ENCODE peak calls at places on chromosomes 11 and 22, in four cellular contexts. A, E, F and Y are unnamed samples.

GRCh38 chr11:100837294-100837693 is 150.2 kb downstream of the ARHGAP42 start:
- DNase-seq in E (no peak), F (no peak), A (no peak), Y (no peak)

GRCh38 chr11:63879598-63879997 is 37.4 kb downstream of the RCOR2 start:
- DNase-seq in E (no peak), A (no peak), F (no peak), Y (no peak)

GRCh38 chr11:125305346-125305745 is 140.8 kb downstream of the PKNOX2 start:
- DNase-seq in E (no peak), F (no peak), A (no peak), Y (no peak)

GRCh38 chr11:60056349-60056969 is at the start of gene MS4A3:
- DNase-seq in A (no peak), E (no peak), F (peak; percentile 76), Y (no peak)

GRCh38 chr11:119369035-119369925 is 12.2 kb downstream of the USP2 start:
- DNase-seq in E (peak; percentile 50), A (no peak), F (no peak), Y (no peak)

GRCh38 chr11:46006418-46007070 is 84.1 kb downstream of the LARGE2 start:
- DNase-seq in A (peak; percentile 67), E (peak; percentile 71), F (peak; percentile 87), Y (peak; percentile 37)

GRCh38 chr11:70428701-70429427 is 30.5 kb downstream of the CTTN start:
- DNase-seq in E (no peak), A (no peak), F (no peak), Y (no peak)

GRCh38 chr22:46542011-46542985 is 4.9 kb upstream of the CELSR1 start:
- DNase-seq in F (peak; percentile 52), E (peak; percentile 45), A (peak; percentile 87), Y (peak; percentile 21)

GRCh38 chr11:64078294-64078693 is 42.6 kb downstream of the FLRT1 start:
- DNase-seq in A (no peak), F (no peak), E (no peak), Y (no peak)

GRCh38 chr11:108698844-108699642 is 34.2 kb downstream of the DDX10 start:
- DNase-seq in E (no peak), F (no peak), A (no peak), Y (peak; percentile 45)

GRCh38 chr11:109512680-109513079 is 90.7 kb downstream of the C11orf87 start:
- DNase-seq in A (no peak), E (no peak), F (no peak), Y (no peak)

GRCh38 chr22:37442537-37442936 is 15.3 kb upstream of the ELFN2 start:
- DNase-seq in A (no peak), E (peak; percentile 18), F (no peak), Y (no peak)

GRCh38 chr22:50274311-50274710 is 4.1 kb upstream of the MAPK11 start:
- DNase-seq in E (peak; percentile 44), A (peak; percentile 63), F (peak; percentile 64), Y (no peak)

GRCh38 chr11:124113890-124114289 is 1.4 kb upstream of the VWA5A start:
- DNase-seq in F (no peak), E (no peak), A (no peak), Y (no peak)

GRCh38 chr11:64593156-64594105 is 2.4 kb downstream of the SLC22A12 start:
- DNase-seq in A (no peak), E (no peak), F (no peak), Y (no peak)

GRCh38 chr11:36532908-36533601 is 23.0 kb upstream of the TRAF6 start:
- DNase-seq in E (no peak), A (no peak), F (no peak), Y (no peak)

GRCh38 chr22:30869996-30870395 is 98.6 kb downstream of the MORC2 start:
- DNase-seq in F (no peak), A (no peak), E (no peak), Y (no peak)

GRCh38 chr11:104556606-104557301 is 341.5 kb downstream of the CASP12 start:
- DNase-seq in A (no peak), E (no peak), F (no peak), Y (no peak)

GRCh38 chr22:41022470-41023298 is 69.7 kb upstream of the EP300 start:
- DNase-seq in F (peak; percentile 80), E (peak; percentile 79), A (peak; percentile 89), Y (peak; percentile 24)

GRCh38 chr11:111064118-111064517 is 181.4 kb upstream of the POU2AF2 start:
- DNase-seq in E (no peak), A (no peak), F (no peak), Y (no peak)

GRCh38 chr22:50030315-50031188 is 18.0 kb upstream of the IL17REL start:
- DNase-seq in A (peak; percentile 82), E (peak; percentile 44), F (peak; percentile 84), Y (no peak)

GRCh38 chr11:128473631-128474030 is 113.7 kb downstream of the ETS1 start:
- DNase-seq in A (no peak), E (no peak), F (no peak), Y (peak; percentile 51)

GRCh38 chr11:17716807-17717206 is 2.6 kb upstream of the MYOD1 start:
- DNase-seq in E (no peak), F (peak; percentile 9), A (no peak), Y (no peak)

GRCh38 chr11:2229713-2230297 is 40.6 kb downstream of the ASCL2 start:
- DNase-seq in E (no peak), A (no peak), F (no peak), Y (no peak)

GRCh38 chr11:61737636-61738386 is 14.6 kb upstream of the MYRF start:
- DNase-seq in F (no peak), A (no peak), E (no peak), Y (no peak)

GRCh38 chr11:76207642-76208378 is 1.5 kb upstream of the WNT11 start:
- DNase-seq in A (peak; percentile 90), E (peak; percentile 42), F (peak; percentile 87), Y (no peak)

GRCh38 chr11:64619811-64620285 is 28.8 kb downstream of the SLC22A12 start:
- DNase-seq in A (peak; percentile 33), E (peak; percentile 41), F (peak; percentile 71), Y (no peak)

GRCh38 chr11:120121336-120121735 is 16.6 kb downstream of the TRIM29 start:
- DNase-seq in A (no peak), E (no peak), F (no peak), Y (no peak)

DNA sequence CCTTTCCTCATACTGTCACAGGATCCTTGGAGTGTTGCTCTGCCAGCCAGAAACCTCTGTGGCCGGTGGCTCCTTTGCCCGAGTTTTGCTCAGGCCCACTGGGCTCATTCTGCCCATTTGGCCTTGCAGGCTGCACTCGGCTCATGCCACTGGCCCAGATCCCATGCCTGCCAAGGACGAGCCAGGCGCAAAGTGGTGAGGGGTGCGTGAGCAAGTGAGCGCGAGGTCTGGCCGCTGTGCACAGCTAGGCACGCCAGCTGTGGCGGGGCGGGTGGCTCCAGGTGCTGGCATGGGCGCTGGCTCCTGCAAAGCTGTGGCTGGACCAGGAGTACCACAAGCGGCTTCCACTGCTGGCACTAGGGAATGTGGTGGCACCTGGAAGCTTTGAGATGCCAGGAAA is 2.8 kb upstream of the RNF141 start:
- DNase-seq in F (no peak), E (no peak), A (no peak), Y (no peak)
- TF ChIP-seq TARDBP in F (no peak), E (no peak), A (no peak), Y (no peak)

DNA sequence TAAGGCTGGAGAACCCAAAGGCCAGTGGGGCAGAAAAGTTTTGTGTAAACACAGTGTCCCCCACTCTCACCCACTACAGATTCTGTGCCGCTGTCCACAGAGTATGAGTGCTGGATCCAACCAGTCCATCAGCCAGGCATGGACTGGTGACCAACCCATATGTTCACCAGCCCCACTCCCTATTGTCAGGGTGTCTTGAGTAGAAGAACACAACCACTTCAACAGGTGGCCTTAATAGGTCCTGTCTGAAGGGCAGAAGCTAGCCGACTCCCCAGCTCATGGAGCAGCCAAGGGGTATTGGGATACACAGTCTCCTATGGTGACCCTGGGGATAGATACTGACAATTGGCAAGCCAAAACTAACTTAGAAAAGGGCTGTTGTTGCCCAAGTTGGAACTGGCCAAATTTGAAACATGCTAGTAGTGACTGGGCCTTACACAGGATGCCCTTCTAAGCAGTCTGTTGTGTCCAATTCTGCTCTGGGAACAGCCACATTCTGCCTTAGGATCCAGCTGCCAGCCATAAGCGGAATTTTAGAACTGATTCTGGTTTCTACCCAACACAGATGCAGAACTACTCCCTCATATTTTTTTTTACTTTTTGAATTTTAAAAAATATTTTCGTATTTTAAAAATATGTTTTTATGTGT is 19.8 kb upstream of the PGM2L1 start:
- DNase-seq in F (no peak), E (no peak), A (no peak), Y (no peak)
- TF ChIP-seq TARDBP in F (no peak), E (no peak), A (no peak), Y (no peak)

GRCh38 chr22:25563757-25564319 is 637 bp upstream of the GRK3 start:
- DNase-seq in A (no peak), E (peak; percentile 61), F (peak; percentile 8), Y (no peak)
- TF ChIP-seq TARDBP in A (no peak), E (peak; percentile 48), F (no peak), Y (no peak)

GRCh38 chr11:9693801-9694553 is 30.1 kb downstream of the SWAP70 start:
- DNase-seq in E (no peak), A (no peak), F (no peak), Y (no peak)
- TF ChIP-seq TARDBP in E (no peak), A (no peak), F (no peak), Y (no peak)

DNA sequence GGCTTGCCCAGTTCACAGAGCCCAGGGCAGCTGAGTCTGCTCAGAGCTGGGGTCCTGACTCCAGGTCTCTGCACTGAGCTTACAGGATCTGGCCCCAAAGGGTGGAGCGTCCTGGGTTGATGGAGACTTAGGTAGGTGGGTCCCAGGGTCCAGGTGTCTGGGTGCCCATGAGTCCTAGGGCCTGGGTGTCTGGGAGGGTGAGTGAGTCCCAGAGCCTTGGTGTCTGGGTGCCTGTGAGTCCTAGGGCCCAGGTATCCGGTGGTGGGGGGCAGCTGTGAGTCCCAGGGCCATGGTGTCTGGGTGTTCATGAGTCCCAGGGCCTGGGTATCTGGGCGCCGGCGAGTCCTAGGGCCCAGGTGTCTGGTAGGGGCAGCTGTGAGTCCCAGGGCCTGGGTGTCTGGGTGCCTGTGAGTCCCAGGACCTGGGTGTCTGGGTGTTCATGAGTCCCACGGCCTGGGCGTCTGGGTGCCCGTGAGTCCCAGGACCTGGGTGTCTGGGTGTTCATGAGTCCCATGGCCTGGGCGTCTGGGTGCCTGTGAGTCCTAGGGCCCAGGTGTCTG is 1505.6 kb downstream of the BRD1 start:
- DNase-seq in A (no peak), E (no peak), F (no peak), Y (no peak)
- TF ChIP-seq TARDBP in A (no peak), E (no peak), F (no peak), Y (no peak)

GRCh38 chr11:10900686-10901415 is 43.0 kb upstream of the ZBED5 start:
- DNase-seq in E (no peak), A (no peak), F (peak; percentile 57), Y (no peak)
- TF ChIP-seq TARDBP in E (no peak), A (no peak), F (no peak), Y (no peak)

GRCh38 chr11:82811369-82811768 is 77.7 kb upstream of the FAM181B start:
- DNase-seq in F (no peak), A (no peak), E (no peak), Y (no peak)
- TF ChIP-seq TARDBP in F (no peak), A (no peak), E (no peak), Y (no peak)

GRCh38 chr11:14858404-14858803 is 33.6 kb downstream of the CYP2R1 start:
- DNase-seq in F (no peak), A (no peak), E (no peak), Y (no peak)

GRCh38 chr11:14860511-14860910 is 31.5 kb downstream of the CYP2R1 start:
- DNase-seq in F (no peak), A (no peak), E (no peak), Y (no peak)

GRCh38 chr11:14855890-14856289 is 36.1 kb downstream of the CYP2R1 start:
- DNase-seq in A (no peak), E (no peak), F (peak; percentile 5), Y (no peak)

GRCh38 chr11:14861680-14862079 is 30.4 kb downstream of the CYP2R1 start:
- DNase-seq in A (no peak), F (peak; percentile 9), E (peak; percentile 67), Y (no peak)
- TF ChIP-seq TARDBP in A (no peak), F (no peak), E (no peak), Y (no peak)